ENCODE peak calls at places on chromosomes 16 and 17, in four cellular contexts. R, I, D and G are unnamed samples.

GRCh38 chr16:81576696-81577095 is 132.1 kb downstream of the CMIP start:
- DNase-seq in R (no peak), I (no peak), D (no peak), G (no peak)

GRCh38 chr16:51851111-51851510 is 695.8 kb downstream of the TOX3 start:
- DNase-seq in R (no peak), I (no peak), D (no peak), G (no peak)

GRCh38 chr17:76726766-76727718 is at the start of gene METTL23:
- DNase-seq in R (peak; percentile 83), I (peak; percentile 76), D (peak; percentile 68), G (no peak)

GRCh38 chr17:74968361-74968780 is 4.2 kb downstream of the HID1 start:
- DNase-seq in R (no peak), I (no peak), D (no peak), G (no peak)

GRCh38 chr16:84633622-84634021 is 14.7 kb upstream of the KLHL36 start:
- DNase-seq in R (no peak), I (no peak), D (no peak), G (no peak)

GRCh38 chr16:19607610-19608280 is 52.2 kb downstream of the VPS35L start:
- DNase-seq in R (no peak), I (no peak), D (no peak), G (no peak)

GRCh38 chr17:32927724-32928526 is at the start of gene TMEM98:
- DNase-seq in R (peak; percentile 52), I (peak; percentile 72), D (no peak), G (no peak)

GRCh38 chr16:55222436-55222835 is 101.6 kb upstream of the IRX6 start:
- DNase-seq in R (no peak), I (no peak), D (no peak), G (no peak)

GRCh38 chr17:3511841-3512511 is 36.2 kb downstream of the ASPA start:
- DNase-seq in R (no peak), I (no peak), D (no peak), G (no peak)

GRCh38 chr16:29898135-29898534 is 1.2 kb downstream of the SEZ6L2 start:
- DNase-seq in R (no peak), I (no peak), D (no peak), G (no peak)

GRCh38 chr16:31006589-31006988 is 3.8 kb downstream of the STX1B start:
- DNase-seq in R (no peak), I (no peak), D (no peak), G (no peak)

GRCh38 chr16:87076950-87077749 is 240.0 kb downstream of the C16orf95 start:
- DNase-seq in R (peak; percentile 60), I (peak; percentile 91), D (peak; percentile 63), G (peak; percentile 94)

GRCh38 chr16:50940275-50940854 is 198.5 kb downstream of the CYLD start:
- DNase-seq in R (no peak), I (no peak), D (no peak), G (no peak)

GRCh38 chr17:27218041-27218440 is 75.9 kb upstream of the WSB1 start:
- DNase-seq in R (no peak), I (no peak), D (no peak), G (no peak)

GRCh38 chr16:23286131-23286532 is 16.0 kb upstream of the SCNN1B start:
- DNase-seq in R (no peak), I (no peak), D (no peak), G (no peak)

GRCh38 chr17:78324391-78325075 is 35.3 kb downstream of the SOCS3 start:
- DNase-seq in R (no peak), I (peak; percentile 65), D (no peak), G (no peak)

GRCh38 chr17:77373298-77374169 is 232.8 kb downstream of the SEC14L1 start:
- DNase-seq in R (no peak), I (peak; percentile 70), D (no peak), G (no peak)

GRCh38 chr17:77572851-77573250 is 385.7 kb upstream of the TNRC6C start:
- DNase-seq in R (no peak), I (no peak), D (no peak), G (no peak)

GRCh38 chr17:28549274-28550132 is 2.9 kb downstream of the UNC119 start:
- DNase-seq in R (no peak), I (no peak), D (no peak), G (no peak)

GRCh38 chr16:54280751-54281150 is 5.8 kb downstream of the IRX3 start:
- DNase-seq in R (no peak), I (no peak), D (no peak), G (peak; percentile 13)

GRCh38 chr16:17831330-17831729 is 360.6 kb upstream of the XYLT1 start:
- DNase-seq in R (no peak), I (no peak), D (no peak), G (no peak)

GRCh38 chr16:24504467-24505345 is 34.7 kb upstream of the RBBP6 start:
- DNase-seq in R (peak; percentile 71), I (peak; percentile 72), D (peak; percentile 67), G (peak; percentile 74)

GRCh38 chr17:66541461-66542182 is 239.2 kb downstream of the PRKCA start:
- DNase-seq in R (peak; percentile 47), I (no peak), D (no peak), G (no peak)

GRCh38 chr17:57927048-57927723 is 28.0 kb downstream of the CUEDC1 start:
- DNase-seq in R (no peak), I (no peak), D (no peak), G (no peak)

GRCh38 chr16:23922406-23922805 is 86.6 kb downstream of the PRKCB start:
- DNase-seq in R (no peak), I (no peak), D (no peak), G (no peak)

GRCh38 chr17:77142689-77143088 is 1.9 kb downstream of the SEC14L1 start:
- DNase-seq in R (no peak), I (no peak), D (no peak), G (no peak)

GRCh38 chr16:57505169-57505568 is 18.9 kb upstream of the DOK4 start:
- DNase-seq in R (no peak), I (no peak), D (no peak), G (no peak)

GRCh38 chr16:87847785-87848675 is 21.3 kb downstream of the SLC7A5 start:
- DNase-seq in R (no peak), I (no peak), D (peak; percentile 99), G (no peak)

GRCh38 chr17:38915639-38915995 is 9.8 kb upstream of the LASP1NB start:
- DNase-seq in R (no peak), I (no peak), D (no peak), G (no peak)

GRCh38 chr17:20120835-20121234 is 111.7 kb downstream of the SPECC1 start:
- DNase-seq in R (no peak), I (no peak), D (no peak), G (no peak)

GRCh38 chr17:72822358-72823023 is 270.0 kb downstream of the SLC39A11 start:
- DNase-seq in R (no peak), I (no peak), D (peak; percentile 64), G (peak; percentile 32)

GRCh38 chr17:5211458-5211857 is 19.8 kb upstream of the ZNF594 start:
- DNase-seq in R (no peak), I (no peak), D (no peak), G (no peak)

GRCh38 chr17:74773871-74774286 is 2.3 kb downstream of the NAT9 start:
- DNase-seq in R (no peak), I (no peak), D (peak; percentile 92), G (no peak)

GRCh38 chr17:48993305-48993704 is 3.9 kb upstream of the IGF2BP1 start:
- DNase-seq in R (no peak), I (no peak), D (no peak), G (no peak)
- TF ChIP-seq FOSL1 in R (no peak), I (no peak), D (no peak), G (no peak)

GRCh38 chr17:11996722-11997146 is 541 bp downstream of the ZNF18 start:
- DNase-seq in R (no peak), I (no peak), D (peak; percentile 39), G (peak; percentile 13)
- TF ChIP-seq ZNF274 in R (no peak), I (no peak), D (no peak), G (no peak)

GRCh38 chr16:11675561-11676511 is 7.6 kb downstream of the SNN start:
- DNase-seq in R (no peak), I (no peak), D (peak; percentile 88), G (peak; percentile 72)

GRCh38 chr16:11676799-11677198 is 8.5 kb downstream of the SNN start:
- DNase-seq in R (no peak), I (no peak), D (no peak), G (no peak)

GRCh38 chr16:11674001-11674817 is 6.0 kb downstream of the SNN start:
- DNase-seq in R (no peak), I (no peak), D (no peak), G (no peak)

GRCh38 chr16:11673091-11674000 is 5.1 kb downstream of the SNN start:
- DNase-seq in R (no peak), I (no peak), D (no peak), G (no peak)

DNA sequence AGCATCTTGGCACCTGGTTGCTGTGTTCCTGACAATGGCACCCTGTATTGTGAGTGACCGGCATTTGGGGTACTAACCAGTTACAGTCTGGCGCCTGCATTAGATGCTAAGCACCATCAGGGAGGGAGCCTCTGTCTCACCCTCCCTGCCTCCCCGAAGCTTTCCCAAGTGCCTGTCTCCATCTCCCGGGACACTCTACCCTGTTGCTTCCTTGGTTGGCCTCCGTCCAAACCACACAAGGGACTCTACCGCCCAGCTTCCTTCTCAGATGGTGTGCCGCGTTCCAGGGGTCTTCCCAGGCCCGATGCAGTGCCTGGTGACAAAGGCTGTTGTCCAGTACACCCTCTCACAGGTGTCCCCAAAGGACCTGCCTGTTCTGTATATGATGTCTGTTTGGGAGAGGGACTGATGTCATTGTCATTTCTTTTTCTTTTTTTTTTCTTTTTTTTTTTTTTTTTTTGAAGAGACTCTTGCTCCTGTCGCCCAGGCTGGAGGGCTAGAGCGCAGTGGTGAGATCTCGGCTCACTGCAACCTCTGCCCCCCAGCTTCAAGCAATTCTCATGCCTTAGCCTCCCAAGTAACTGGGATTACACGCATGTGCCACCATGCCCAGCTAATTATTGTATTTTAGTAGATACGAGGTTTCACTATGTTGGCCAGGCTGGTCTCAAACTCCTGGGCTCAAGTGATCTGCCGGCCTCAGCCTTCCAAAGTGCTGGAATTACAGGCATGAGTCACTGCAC is 6.7 kb downstream of the SNN start:
- DNase-seq in R (no peak), I (no peak), D (no peak), G (peak; percentile 15)
- TF ChIP-seq FOSL1 in R (no peak), I (no peak), D (no peak), G (no peak)

DNA sequence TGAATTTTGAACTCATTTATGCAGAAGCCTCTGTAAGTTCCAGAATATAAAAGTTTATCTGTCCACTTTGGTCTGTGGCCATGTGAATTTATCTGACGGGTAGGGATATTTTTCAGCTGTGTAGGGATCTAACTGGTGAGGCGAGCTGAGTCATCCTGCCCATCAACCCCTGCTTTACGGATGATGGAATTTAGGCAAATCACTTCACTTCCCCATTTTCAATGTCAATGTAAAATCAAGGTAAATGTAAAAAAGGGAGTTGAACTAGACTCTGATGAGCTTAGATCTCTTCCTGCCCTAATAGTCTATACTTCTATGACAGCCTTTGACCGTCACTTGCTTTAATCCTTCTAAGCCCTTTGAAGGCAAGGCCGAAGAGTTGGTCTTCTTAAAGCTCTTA is 2.6 kb downstream of the SLC16A6 start:
- DNase-seq in R (peak; percentile 40), I (no peak), D (no peak), G (no peak)
- TF ChIP-seq ZNF274 in R (no peak), I (no peak), D (no peak), G (no peak)

DNA sequence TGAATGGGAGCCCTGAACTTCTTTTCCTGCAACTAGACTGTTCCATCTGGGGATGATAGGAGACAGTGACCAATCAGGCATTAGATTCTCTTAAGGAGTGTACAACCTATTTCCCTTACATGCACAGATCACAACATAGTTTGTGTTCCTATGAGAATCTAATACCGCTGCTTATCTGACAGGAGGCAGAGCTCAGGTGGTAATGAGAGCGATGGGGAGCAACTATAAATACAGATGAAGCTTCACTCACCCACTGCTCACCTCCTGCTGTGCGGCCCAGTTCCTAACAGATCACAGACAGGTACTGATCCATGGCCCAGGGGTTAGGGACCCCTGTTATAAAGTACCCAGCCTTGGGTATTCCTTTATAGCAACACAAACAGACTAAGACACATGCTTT is 17.4 kb upstream of the ADAMTS18 start:
- DNase-seq in R (no peak), I (no peak), D (no peak), G (no peak)
- TF ChIP-seq FOSL1 in R (no peak), I (no peak), D (no peak), G (no peak)